ENCODE peak calls at places on chromosome 11, in four cellular contexts. One of them, this sample, is unnamed.

GRCh38 chr11:5553347-5553746 is 5.0 kb upstream of the OR52H1 start:
- DNase-seq in aorta: no peak
- DNase-seq in IMR-90: peak
- DNase-seq in activated CD4-positive, CD25-positive, alpha-beta regulatory T cell: no peak
- DNase-seq in this sample: no peak

GRCh38 chr11:75031224-75031753 is 42.6 kb downstream of the NEU3 start:
- DNase-seq in aorta: no peak
- DNase-seq in IMR-90: peak
- DNase-seq in activated CD4-positive, CD25-positive, alpha-beta regulatory T cell: no peak
- DNase-seq in this sample: no peak

GRCh38 chr11:121575250-121575962 is 122.6 kb upstream of the SORL1-AS1 start:
- DNase-seq in aorta: peak
- DNase-seq in IMR-90: peak
- DNase-seq in activated CD4-positive, CD25-positive, alpha-beta regulatory T cell: no peak
- DNase-seq in this sample: no peak

GRCh38 chr11:44670814-44671213 is 55.9 kb upstream of the TSPAN18 start:
- DNase-seq in aorta: no peak
- DNase-seq in IMR-90: no peak
- DNase-seq in activated CD4-positive, CD25-positive, alpha-beta regulatory T cell: no peak
- DNase-seq in this sample: no peak

GRCh38 chr11:21105196-21105917 is 436.0 kb downstream of the NELL1 start:
- DNase-seq in aorta: no peak
- DNase-seq in IMR-90: no peak
- DNase-seq in activated CD4-positive, CD25-positive, alpha-beta regulatory T cell: no peak
- DNase-seq in this sample: no peak

GRCh38 chr11:13210424-13210823 is 67.2 kb upstream of the BMAL1 start:
- DNase-seq in aorta: peak
- DNase-seq in IMR-90: peak
- DNase-seq in activated CD4-positive, CD25-positive, alpha-beta regulatory T cell: no peak
- DNase-seq in this sample: no peak

GRCh38 chr11:118265954-118266353 is 1.9 kb upstream of the MPZL2 start:
- DNase-seq in aorta: no peak
- DNase-seq in IMR-90: no peak
- DNase-seq in activated CD4-positive, CD25-positive, alpha-beta regulatory T cell: no peak
- DNase-seq in this sample: no peak

GRCh38 chr11:78424334-78425270 is 7.0 kb upstream of the GAB2 start:
- DNase-seq in aorta: no peak
- DNase-seq in IMR-90: peak
- DNase-seq in activated CD4-positive, CD25-positive, alpha-beta regulatory T cell: no peak
- DNase-seq in this sample: no peak

GRCh38 chr11:77101043-77101537 is 1.6 kb upstream of the OMP start:
- DNase-seq in aorta: no peak
- DNase-seq in IMR-90: peak
- DNase-seq in activated CD4-positive, CD25-positive, alpha-beta regulatory T cell: no peak
- DNase-seq in this sample: no peak

GRCh38 chr11:98772799-98773198 is 247.9 kb upstream of the CNTN5 start:
- DNase-seq in aorta: no peak
- DNase-seq in IMR-90: no peak
- DNase-seq in activated CD4-positive, CD25-positive, alpha-beta regulatory T cell: no peak
- DNase-seq in this sample: no peak

GRCh38 chr11:72781063-72781312 is 12.9 kb downstream of the STARD10 start:
- DNase-seq in aorta: no peak
- DNase-seq in IMR-90: no peak
- DNase-seq in activated CD4-positive, CD25-positive, alpha-beta regulatory T cell: no peak
- DNase-seq in this sample: no peak

GRCh38 chr11:67238894-67239794 is 27.1 kb upstream of the GRK2 start:
- DNase-seq in aorta: no peak
- DNase-seq in IMR-90: peak
- DNase-seq in activated CD4-positive, CD25-positive, alpha-beta regulatory T cell: no peak
- DNase-seq in this sample: no peak